ENCODE peak calls at places on chromosomes 1 and 21, in eight cellular contexts. I is AG10803, C is body of pancreas, R is astrocyte of the spinal cord, G is GM23338, E is fibroblast of lung, J is colonic mucosa, S is kidney. Y is an unnamed sample.
A peak's percentile ranks its signal among the peaks of the same experiment; 100 is the strongest.

GRCh38 chr1:46616277-46617107 is at the start of gene MOB3C:
- DNase-seq in I (peak; percentile 80), C (peak; percentile 85), R (peak; percentile 64), G (peak; percentile 80), E (peak; percentile 85), J (peak; percentile 87), S (peak; percentile 93), Y (no peak)

GRCh38 chr1:226814751-226815496 is 55.5 kb upstream of the PSEN2 start:
- DNase-seq in I (peak; percentile 80), C (peak; percentile 46), R (peak; percentile 87), G (no peak), E (peak; percentile 84), J (peak; percentile 79), S (peak; percentile 92), Y (no peak)

GRCh38 chr1:40783001-40783905 is at the start of gene KCNQ4:
- DNase-seq in I (no peak), C (peak; percentile 76), R (no peak), G (peak; percentile 84), E (peak; percentile 17), J (peak; percentile 73), S (peak; percentile 90), Y (no peak)

GRCh38 chr1:201072149-201072548 is 40.1 kb downstream of the CACNA1S start:
- DNase-seq in I (no peak), C (no peak), R (no peak), G (no peak), E (peak; percentile 48), J (no peak), S (no peak), Y (no peak)

GRCh38 chr1:184900507-184900906 is 73.8 kb downstream of the NIBAN1 start:
- DNase-seq in I (no peak), C (no peak), R (no peak), G (peak; percentile 67), E (no peak), J (no peak), S (no peak), Y (no peak)

GRCh38 chr1:151968058-151968457 is 25.6 kb downstream of the S100A10 start:
- DNase-seq in I (peak; percentile 52), C (peak; percentile 47), R (peak; percentile 55), G (peak; percentile 80), E (peak; percentile 43), J (peak; percentile 74), S (no peak), Y (no peak)

GRCh38 chr1:185917646-185918045 is 183.5 kb downstream of the HMCN1 start:
- DNase-seq in I (peak; percentile 55), C (no peak), R (peak; percentile 58), G (peak; percentile 68), E (peak; percentile 53), J (no peak), S (no peak), Y (no peak)

GRCh38 chr1:153360592-153360991 is 2.9 kb downstream of the S100A9 start:
- DNase-seq in I (no peak), C (no peak), R (no peak), G (no peak), E (no peak), J (no peak), S (no peak), Y (no peak)

GRCh38 chr1:218585565-218586184 is 240.5 kb downstream of the TGFB2 start:
- DNase-seq in I (no peak), C (no peak), R (peak; percentile 91), G (peak; percentile 65), E (peak; percentile 84), J (no peak), S (peak; percentile 66), Y (no peak)

GRCh38 chr1:170663011-170663410 is 920 bp upstream of the PRRX1 start:
- DNase-seq in I (peak; percentile 59), C (no peak), R (peak; percentile 63), G (peak; percentile 59), E (peak; percentile 40), J (no peak), S (no peak), Y (no peak)

GRCh38 chr1:170662561-170662971 is 1.4 kb upstream of the PRRX1 start:
- DNase-seq in I (no peak), C (no peak), R (peak; percentile 53), G (no peak), E (no peak), J (no peak), S (no peak), Y (no peak)

GRCh38 chr1:170660874-170661645 is 2.9 kb upstream of the PRRX1 start:
- DNase-seq in I (peak; percentile 45), C (no peak), R (peak; percentile 53), G (peak; percentile 39), E (peak; percentile 42), J (no peak), S (peak; percentile 73), Y (no peak)

GRCh38 chr1:170660281-170660713 is 3.6 kb upstream of the PRRX1 start:
- DNase-seq in I (no peak), C (no peak), R (no peak), G (peak; percentile 68), E (no peak), J (no peak), S (no peak), Y (no peak)

DNA sequence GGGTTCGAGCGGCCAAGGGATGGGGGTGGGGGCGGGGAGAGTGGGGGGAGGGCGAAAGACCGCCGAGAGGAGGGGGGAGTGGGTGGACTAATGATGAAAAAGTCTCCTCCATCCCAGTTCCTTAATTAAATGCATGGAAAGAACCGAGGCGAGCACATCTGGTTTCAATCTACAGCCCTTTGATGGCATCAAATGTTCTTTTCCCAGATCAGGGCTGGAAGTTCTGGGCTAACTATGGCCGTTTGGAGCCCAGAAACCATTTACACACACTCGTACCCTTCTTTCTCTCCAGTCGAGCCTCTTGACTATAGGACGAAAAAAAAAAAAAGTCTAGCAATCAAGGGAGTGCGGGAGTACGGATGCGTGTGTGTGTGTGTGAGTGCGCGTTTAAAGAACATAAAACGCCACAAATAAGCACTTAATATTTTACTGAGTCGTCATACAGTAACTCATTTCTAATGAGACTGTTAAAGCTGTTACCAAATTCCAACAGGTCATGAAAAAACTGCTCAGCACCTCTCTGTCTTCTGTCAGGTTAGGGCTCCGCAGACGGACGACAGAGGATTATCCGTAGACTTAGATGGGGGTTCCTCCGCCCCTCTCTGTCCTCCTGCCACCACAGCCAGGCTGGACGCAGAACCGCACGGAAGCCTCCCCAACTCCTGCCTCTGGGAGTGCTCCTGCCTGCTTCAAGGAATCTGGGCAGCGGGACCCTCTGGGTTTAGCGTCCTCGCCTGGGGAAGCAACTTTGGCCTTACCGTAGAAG is 2.1 kb upstream of the PRRX1 start:
- DNase-seq in I (peak; percentile 77), C (no peak), R (peak; percentile 67), G (peak; percentile 79), E (peak; percentile 52), J (no peak), S (no peak), Y (no peak)
- H3K4me3 ChIP-seq in I (peak overlapping the region; percentile 93), C (no peak overlapping the region), R (peak overlapping the region; percentile 89), G (peak overlapping the region; percentile 79), E (peak overlapping the region; percentile 89), J (no peak overlapping the region), S (peak overlapping the region; percentile 43), Y (no peak overlapping the region)

GRCh38 chr1:51515982-51516638 is 3.0 kb downstream of the EPS15 start:
- DNase-seq in I (no peak), C (no peak), R (no peak), G (no peak), E (no peak), J (no peak), S (no peak), Y (no peak)

GRCh38 chr1:51517361-51518032 is 1.6 kb downstream of the EPS15 start:
- DNase-seq in I (peak; percentile 37), C (peak; percentile 10), R (peak; percentile 32), G (no peak), E (peak; percentile 23), J (peak; percentile 26), S (no peak), Y (no peak)

GRCh38 chr1:51515312-51515960 is 3.6 kb downstream of the EPS15 start:
- DNase-seq in I (no peak), C (no peak), R (no peak), G (no peak), E (no peak), J (no peak), S (no peak), Y (no peak)

GRCh38 chr1:51518033-51518729 is 885 bp downstream of the EPS15 start:
- DNase-seq in I (no peak), C (peak; percentile 40), R (no peak), G (peak; percentile 77), E (peak; percentile 31), J (peak; percentile 85), S (peak; percentile 78), Y (peak; percentile 65)

DNA sequence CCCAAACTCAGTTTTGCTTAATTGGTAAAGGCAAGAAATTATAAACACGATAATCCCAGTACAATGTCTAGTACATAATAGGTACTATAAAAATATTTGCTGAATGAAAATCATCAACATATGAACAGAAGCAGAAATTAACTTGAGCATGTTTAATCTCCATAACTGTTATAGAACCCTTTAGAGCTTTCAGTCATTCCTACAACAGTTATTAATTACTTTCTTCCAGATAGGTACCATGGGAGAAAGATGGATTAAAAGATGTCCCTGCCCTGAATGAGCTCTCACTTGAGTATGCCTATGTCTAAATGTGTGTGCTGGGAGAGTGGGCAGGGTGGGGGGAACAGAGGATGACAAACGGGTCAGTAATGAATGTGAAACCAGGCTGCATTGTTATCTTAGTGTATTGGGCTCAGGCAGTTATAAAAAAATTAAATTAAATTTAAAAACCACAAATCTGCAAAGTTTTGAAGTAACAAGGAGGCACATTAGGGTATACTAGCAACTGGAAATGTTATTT is 2.4 kb downstream of the EPS15 start:
- DNase-seq in I (no peak), C (no peak), R (no peak), G (no peak), E (peak; percentile 30), J (no peak), S (no peak), Y (no peak)
- H3K4me3 ChIP-seq in I (peak overlapping the region; percentile 10), C (no peak overlapping the region), R (no peak overlapping the region), G (no peak overlapping the region), E (peak overlapping the region; percentile 89), J (no peak overlapping the region), S (peak overlapping the region; percentile 96), Y (peak overlapping the region; percentile 79)

GRCh38 chr21:45405819-45406762 is 1.1 kb downstream of the COL18A1 start:
- DNase-seq in I (no peak), C (peak; percentile 50), R (peak; percentile 50), G (peak; percentile 85), E (peak; percentile 68), J (no peak), S (peak; percentile 82), Y (no peak)

GRCh38 chr21:45408271-45408791 is 3.4 kb downstream of the COL18A1 start:
- DNase-seq in I (no peak), C (no peak), R (no peak), G (no peak), E (no peak), J (no peak), S (peak; percentile 71), Y (no peak)

GRCh38 chr21:45407629-45408247 is 2.8 kb downstream of the COL18A1 start:
- DNase-seq in I (no peak), C (no peak), R (no peak), G (no peak), E (no peak), J (no peak), S (peak; percentile 61), Y (no peak)

GRCh38 chr21:45405271-45405818 is 380 bp downstream of the COL18A1 start:
- DNase-seq in I (no peak), C (peak; percentile 41), R (no peak), G (no peak), E (peak; percentile 33), J (no peak), S (peak; percentile 90), Y (no peak)

GRCh38 chr21:45406801-45407628 is 2.0 kb downstream of the COL18A1 start:
- DNase-seq in I (no peak), C (peak; percentile 5), R (peak; percentile 46), G (peak; percentile 92), E (no peak), J (no peak), S (peak; percentile 81), Y (no peak)
- H3K4me3 ChIP-seq in I (no peak overlapping the region), C (no peak overlapping the region), R (peak overlapping the region; percentile 50), G (peak overlapping the region; percentile 86), E (no peak overlapping the region), J (peak overlapping the region; percentile 43), S (peak overlapping the region; percentile 67), Y (no peak overlapping the region)

GRCh38 chr1:36174716-36175115 is 18.8 kb downstream of the MAP7D1 start:
- DNase-seq in I (no peak), C (no peak), R (no peak), G (no peak), E (no peak), J (no peak), S (no peak), Y (no peak)
- H3K4me3 ChIP-seq in I (no peak overlapping the region), C (no peak overlapping the region), R (no peak overlapping the region), G (no peak overlapping the region), E (no peak overlapping the region), J (no peak overlapping the region), S (no peak overlapping the region), Y (no peak overlapping the region)